ENCODE peak calls at places on chromosomes 6 and 20, in seven cellular contexts. U is GDM1; E is fibroblast of lung; F is occipital lobe; O is anterior cingulate cortex; A is activated CD4-positive, alpha-beta T cell treated with anti-CD3 and anti-CD28 coated beads for 1 hour; R is hippocampal formation. G is an unnamed sample.

GRCh38 chr20:10954137-10954840 is 280.5 kb upstream of the JAG1 start:
- DNase-seq in A (no peak), O (no peak), E (no peak), R (no peak), F (no peak), U (no peak), G (peak)

GRCh38 chr6:136095961-136096360 is 154.2 kb downstream of the MTFR2 start:
- DNase-seq in O (no peak), F (no peak), R (no peak), U (no peak), A (no peak), E (no peak), G (no peak)

GRCh38 chr20:37200926-37201826 is 21.8 kb upstream of the MROH8 start:
- DNase-seq in R (no peak), U (no peak), F (no peak), A (no peak), E (no peak), O (no peak), G (no peak)

GRCh38 chr20:45465492-45466266 is 3.9 kb upstream of the WFDC2 start:
- DNase-seq in O (no peak), R (no peak), F (no peak), U (peak), E (no peak), A (no peak), G (no peak)

GRCh38 chr20:7775072-7775471 is 165.2 kb downstream of the HAO1 start:
- DNase-seq in A (no peak), E (peak), R (no peak), O (no peak), U (no peak), F (no peak), G (no peak)

GRCh38 chr20:18252597-18253451 is 35.5 kb upstream of the ZNF133 start:
- DNase-seq in U (no peak), A (no peak), R (no peak), E (no peak), F (no peak), O (no peak), G (peak)

GRCh38 chr20:58709013-58709702 is 16.6 kb downstream of the NPEPL1 start:
- DNase-seq in F (no peak), R (no peak), O (no peak), E (no peak), A (no peak), U (no peak), G (no peak)

GRCh38 chr6:158688860-158689259 is 39.0 kb downstream of the SYTL3 start:
- DNase-seq in F (no peak), O (no peak), U (no peak), E (no peak), R (no peak), A (no peak), G (no peak)

GRCh38 chr6:1761472-1761871 is 151.8 kb downstream of the FOXC1 start:
- DNase-seq in O (no peak), A (no peak), F (no peak), R (no peak), U (no peak), E (no peak), G (no peak)